ENCODE peak calls at places on chromosomes 12 and 14, in ten cellular contexts. X is A549, K is stomach, M is Peyer's patch, S is IMR-90, P is GM12864, Z is AG09319, U is cardiac fibroblast, B is right atrium auricular region, O is epithelial cell of esophagus. D is an unnamed sample.

GRCh38 chr14:49870908-49871307 is 18.3 kb upstream of the NEMF start:
- DNase-seq in M (no peak), K (no peak), P (no peak), X (no peak), Z (no peak), O (no peak), B (peak), S (no peak), U (no peak), D (no peak)

GRCh38 chr12:98574110-98574509 is 19.4 kb upstream of the SLC25A3 start:
- DNase-seq in P (no peak), S (no peak), B (no peak), M (no peak), Z (no peak), U (no peak), O (peak), K (peak), X (peak), D (no peak)

GRCh38 chr14:102776761-102777710 is at the start of gene TRAF3:
- DNase-seq in M (peak), P (no peak), U (peak), S (peak), Z (no peak), K (peak), X (peak), O (peak), B (no peak), D (peak)

GRCh38 chr14:48568252-48568651 is 892.8 kb upstream of the MDGA2 start:
- DNase-seq in K (no peak), M (no peak), U (no peak), X (no peak), B (no peak), Z (no peak), S (no peak), O (no peak), P (no peak), D (no peak)

GRCh38 chr14:24838945-24839616 is 205.1 kb upstream of the GZMB start:
- DNase-seq in B (no peak), P (no peak), O (no peak), M (no peak), U (no peak), K (no peak), X (no peak), S (no peak), Z (no peak), D (no peak)

GRCh38 chr12:62866451-62867082 is 68.4 kb downstream of the PPM1H start:
- DNase-seq in B (no peak), O (peak), U (peak), X (peak), M (no peak), K (no peak), S (peak), Z (no peak), P (no peak), D (no peak)

GRCh38 chr12:128449146-128449894 is 182.3 kb downstream of the TMEM132C start:
- DNase-seq in Z (no peak), S (no peak), O (peak), K (no peak), U (no peak), M (no peak), X (no peak), B (no peak), P (no peak), D (no peak)

GRCh38 chr14:85565862-85566296 is 35.9 kb downstream of the FLRT2 start:
- DNase-seq in B (no peak), Z (no peak), K (no peak), U (peak), S (peak), X (no peak), M (no peak), O (peak), P (no peak), D (no peak)

GRCh38 chr12:14664434-14665023 is 31.9 kb downstream of the GUCY2C start:
- DNase-seq in X (peak), M (no peak), O (peak), P (no peak), S (peak), U (peak), B (no peak), K (peak), Z (no peak), D (no peak)

GRCh38 chr14:51963164-51963733 is 26.1 kb upstream of the RTRAF start:
- DNase-seq in Z (peak), U (peak), K (no peak), M (no peak), O (no peak), X (no peak), B (no peak), S (peak), P (no peak), D (no peak)

GRCh38 chr12:54680374-54680773 is 32.2 kb upstream of the DCD start:
- DNase-seq in U (peak), O (peak), K (peak), Z (no peak), M (no peak), P (peak), B (no peak), X (peak), S (peak), D (no peak)

GRCh38 chr14:93965287-93965821 is 11.0 kb downstream of the ASB2 start:
- DNase-seq in K (no peak), M (no peak), U (peak), X (peak), O (peak), Z (peak), B (no peak), S (peak), P (no peak), D (no peak)

GRCh38 chr12:13347241-13348043 is 150.9 kb downstream of the EMP1 start:
- DNase-seq in O (peak), X (peak), M (no peak), U (peak), K (no peak), B (no peak), S (peak), P (no peak), Z (peak), D (no peak)

GRCh38 chr14:66401447-66402095 is 84.6 kb upstream of the CCDC196 start:
- DNase-seq in X (peak), K (no peak), M (no peak), U (peak), S (no peak), B (no peak), P (no peak), O (peak), Z (no peak), D (no peak)

GRCh38 chr14:66404051-66404450 is 82.1 kb upstream of the CCDC196 start:
- DNase-seq in M (no peak), B (no peak), O (no peak), S (no peak), P (no peak), K (no peak), U (no peak), X (no peak), Z (no peak), D (no peak)

GRCh38 chr14:66405158-66405557 is 81.0 kb upstream of the CCDC196 start:
- DNase-seq in B (no peak), M (no peak), O (peak), Z (no peak), K (no peak), X (no peak), P (no peak), U (peak), S (peak), D (no peak)

GRCh38 chr14:66398437-66398836 is 87.7 kb upstream of the CCDC196 start:
- DNase-seq in B (no peak), Z (no peak), X (no peak), M (no peak), U (no peak), P (no peak), O (no peak), S (no peak), K (no peak), D (no peak)

DNA sequence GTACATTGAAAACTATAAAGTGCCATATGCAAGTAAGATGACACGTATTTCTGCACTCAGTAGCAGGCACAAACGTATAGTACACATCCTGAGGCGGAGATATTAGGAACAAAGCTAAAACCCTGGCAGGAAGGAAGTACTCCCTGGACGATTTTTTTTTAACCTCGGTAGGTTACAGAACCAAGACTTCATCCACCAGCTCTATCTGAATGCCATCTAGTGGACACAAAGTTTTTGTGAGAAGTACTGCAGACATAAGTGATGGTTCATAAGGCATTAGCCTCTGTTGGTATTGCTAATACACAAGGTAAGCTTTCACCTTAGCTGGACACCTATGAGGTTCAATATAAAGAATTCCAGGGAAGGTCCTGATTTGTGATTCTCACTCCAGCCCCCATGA is 83.0 kb upstream of the CCDC196 start:
- DNase-seq in M (no peak), K (no peak), O (peak), P (peak), S (peak), B (no peak), X (peak), Z (no peak), U (peak), D (no peak)
- TF ChIP-seq CTCF in M (no peak), K (peak), O (peak), P (peak), S (no peak), B (peak), X (peak), Z (peak), U (peak), D (no peak)

GRCh38 chr12:96907681-96908163 is 665 bp downstream of the NEDD1 start:
- DNase-seq in Z (no peak), P (no peak), B (no peak), O (peak), M (peak), X (peak), K (no peak), S (peak), U (peak), D (no peak)

GRCh38 chr12:96906498-96906848 is 584 bp upstream of the NEDD1 start:
- DNase-seq in O (no peak), M (no peak), P (no peak), K (no peak), B (no peak), X (no peak), U (no peak), S (no peak), Z (no peak), D (no peak)

GRCh38 chr12:96906849-96907664 is at the start of gene NEDD1:
- DNase-seq in X (peak), B (peak), P (peak), O (peak), M (peak), U (peak), K (peak), S (peak), Z (peak), D (peak)

GRCh38 chr12:96901175-96901574 is 5.9 kb upstream of the NEDD1 start:
- DNase-seq in U (no peak), X (no peak), S (no peak), Z (no peak), M (no peak), B (no peak), K (no peak), P (no peak), O (no peak), D (no peak)

DNA sequence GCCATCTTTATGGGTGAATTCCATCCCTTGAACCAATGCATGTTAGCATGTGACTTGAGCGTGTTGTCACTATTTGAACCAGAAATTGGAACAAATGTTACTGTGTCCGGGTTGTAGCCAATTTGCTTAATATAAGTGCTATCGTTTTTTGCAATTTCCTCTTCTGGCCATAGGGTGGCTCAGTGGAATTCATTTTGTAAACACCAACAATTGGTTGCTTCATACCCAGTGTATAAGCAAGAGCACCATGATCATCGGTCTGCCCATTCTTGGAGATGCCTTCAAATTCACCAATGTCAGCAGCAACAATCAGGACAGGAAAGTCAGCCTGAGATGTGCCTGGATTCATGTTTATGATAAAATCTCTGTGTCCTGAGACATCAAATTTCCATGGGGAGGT is 5.0 kb upstream of the NEDD1 start:
- DNase-seq in O (no peak), K (no peak), X (peak), P (no peak), S (no peak), Z (no peak), M (no peak), U (peak), B (no peak), D (no peak)
- TF ChIP-seq CTCF in O (no peak), K (no peak), X (no peak), P (peak), S (peak), Z (no peak), M (no peak), U (no peak), B (no peak), D (no peak)

DNA sequence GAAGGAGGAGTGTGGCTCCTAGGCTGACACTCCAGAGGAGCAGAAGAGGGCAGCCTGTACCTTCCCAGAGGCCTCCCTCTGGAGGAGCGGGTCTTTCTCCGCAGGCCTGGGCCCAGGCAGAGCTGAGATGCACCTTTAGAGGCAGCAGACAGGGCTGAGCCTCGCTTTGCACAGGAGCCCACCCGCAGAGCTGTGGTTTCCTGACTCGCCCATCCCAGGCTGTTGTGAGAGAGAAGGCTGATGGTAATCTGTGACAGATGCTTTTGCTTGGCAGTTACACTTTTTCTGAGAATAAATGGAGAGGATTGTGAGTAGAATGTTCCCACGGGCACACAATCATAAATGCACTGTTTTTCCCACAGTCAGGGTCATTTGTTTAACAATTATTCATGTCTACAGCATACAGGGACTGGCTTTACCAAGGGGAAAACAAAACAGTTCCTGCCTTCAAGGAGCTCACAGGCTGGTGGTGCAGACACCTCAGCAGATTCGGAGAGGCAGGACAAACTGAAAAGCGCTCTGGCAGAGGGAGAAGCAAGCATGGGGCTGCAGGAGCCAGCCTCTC is 13.9 kb downstream of the EVL start:
- DNase-seq in S (peak), O (no peak), K (peak), X (no peak), Z (no peak), M (peak), P (no peak), B (no peak), U (peak), D (no peak)
- TF ChIP-seq CTCF in S (peak), O (no peak), K (no peak), X (no peak), Z (no peak), M (no peak), P (no peak), B (no peak), U (no peak), D (no peak)

GRCh38 chr12:100733817-100734593 is 60.6 kb upstream of the ANO4 start:
- DNase-seq in K (no peak), O (peak), P (peak), M (no peak), X (peak), B (no peak), S (peak), U (peak), Z (no peak), D (no peak)
- TF ChIP-seq CTCF in K (peak), O (peak), P (peak), M (no peak), X (peak), B (peak), S (peak), U (peak), Z (peak), D (no peak)